ENCODE peak calls at places on chromosomes 11 and 22, in eight cellular contexts. Z, K, U, L, V, E, W and Y are unnamed samples.

GRCh38 chr11:86523738-86524602 is 148.4 kb downstream of the ME3 start:
- DNase-seq in Z (peak), U (no peak), V (no peak), W (no peak), L (peak), K (peak), E (no peak), Y (peak)

GRCh38 chr11:83194284-83195175 is 1.0 kb downstream of the ANKRD42 start:
- DNase-seq in U (no peak), Z (peak), E (no peak), L (peak), V (peak), K (peak), W (no peak), Y (peak)

GRCh38 chr11:1837171-1838076 is 1.4 kb upstream of the TNNI2 start:
- DNase-seq in V (peak), U (no peak), L (peak), W (no peak), Z (peak), K (peak), E (peak), Y (peak)

GRCh38 chr11:75433443-75433842 is 440 bp upstream of the KLHL35 start:
- DNase-seq in L (no peak), K (no peak), W (no peak), Z (no peak), E (no peak), U (no peak), V (no peak), Y (no peak)

GRCh38 chr11:109490953-109491733 is 69.2 kb downstream of the C11orf87 start:
- DNase-seq in U (no peak), E (no peak), Z (no peak), K (no peak), L (no peak), V (no peak), W (no peak), Y (no peak)

GRCh38 chr11:85827768-85828639 is 17.1 kb upstream of the SYTL2 start:
- DNase-seq in V (no peak), W (no peak), U (no peak), E (no peak), Z (no peak), L (peak), K (peak), Y (peak)

GRCh38 chr22:17264321-17265052 is 45.3 kb upstream of the ADA2 start:
- DNase-seq in L (peak), W (no peak), V (peak), U (no peak), E (no peak), Z (no peak), K (peak), Y (no peak)

GRCh38 chr11:121553806-121554205 is 101.0 kb upstream of the SORL1-AS1 start:
- DNase-seq in W (no peak), L (peak), Z (no peak), E (no peak), K (peak), V (no peak), U (no peak), Y (peak)

GRCh38 chr22:22181515-22181959 is 63.0 kb upstream of the VPREB1 start:
- DNase-seq in V (no peak), K (peak), L (no peak), Z (no peak), W (no peak), U (no peak), E (no peak), Y (no peak)

GRCh38 chr22:28983190-28983589 is 78.4 kb downstream of the C22orf31 start:
- DNase-seq in E (no peak), Z (no peak), U (no peak), L (no peak), K (no peak), V (no peak), W (no peak), Y (no peak)

GRCh38 chr11:129636926-129637325 is 178.7 kb upstream of the TMEM45B start:
- DNase-seq in K (no peak), U (no peak), Z (no peak), L (peak), E (no peak), V (no peak), W (no peak), Y (no peak)

GRCh38 chr11:61601512-61601911 is 20.6 kb upstream of the SYT7 start:
- DNase-seq in Z (no peak), W (no peak), E (no peak), L (no peak), V (no peak), K (no peak), U (no peak), Y (no peak)

GRCh38 chr11:69864930-69865661 is 45.9 kb upstream of the FGF3 start:
- DNase-seq in E (no peak), L (no peak), W (no peak), V (no peak), K (no peak), U (no peak), Z (no peak), Y (no peak)

GRCh38 chr11:63805844-63806415 is 7.3 kb upstream of the SPINDOC start:
- DNase-seq in K (no peak), Z (no peak), W (no peak), U (no peak), V (no peak), E (no peak), L (no peak), Y (peak)

GRCh38 chr11:65546217-65546958 is 11.8 kb downstream of the LTBP3 start:
- DNase-seq in Z (peak), V (peak), E (peak), L (no peak), W (peak), U (no peak), K (peak), Y (no peak)

GRCh38 chr11:30197869-30198268 is 32.9 kb upstream of the FSHB start:
- DNase-seq in K (no peak), W (no peak), V (no peak), U (no peak), E (no peak), Z (no peak), L (no peak), Y (no peak)

GRCh38 chr11:119471329-119471728 is 48.4 kb upstream of the THY1 start:
- DNase-seq in U (no peak), E (no peak), W (no peak), Z (no peak), V (no peak), L (no peak), K (no peak), Y (no peak)

GRCh38 chr22:29377979-29378378 is 10.4 kb downstream of the AP1B1 start:
- DNase-seq in U (no peak), W (no peak), Z (no peak), V (no peak), K (no peak), E (no peak), L (no peak), Y (no peak)

GRCh38 chr11:102780491-102780918 is at the start of gene MMP10:
- DNase-seq in U (no peak), W (no peak), K (peak), L (peak), Z (no peak), V (peak), E (no peak), Y (peak)

GRCh38 chr11:102807921-102808320 is 10.0 kb upstream of the MMP1 start:
- DNase-seq in Z (peak), K (peak), E (no peak), U (no peak), L (peak), V (peak), W (no peak), Y (no peak)

GRCh38 chr11:125270711-125271110 is 106.2 kb downstream of the PKNOX2 start:
- DNase-seq in W (no peak), L (peak), U (no peak), Z (no peak), K (no peak), V (no peak), E (no peak), Y (no peak)

GRCh38 chr11:82185925-82186324 is 547.7 kb downstream of the FAM181B start:
- DNase-seq in W (no peak), E (no peak), L (no peak), V (no peak), K (no peak), U (no peak), Z (no peak), Y (no peak)

GRCh38 chr11:131885371-131885770 is 515.0 kb downstream of the NTM start:
- DNase-seq in E (no peak), U (no peak), V (no peak), K (no peak), W (no peak), L (no peak), Z (no peak), Y (no peak)

GRCh38 chr11:20089796-20090653 is 70.2 kb downstream of the DBX1 start:
- DNase-seq in E (no peak), Z (no peak), L (no peak), V (no peak), K (no peak), U (no peak), W (no peak), Y (no peak)

GRCh38 chr11:7657306-7658025 is 15.8 kb downstream of the CYB5R2 start:
- DNase-seq in U (no peak), Z (no peak), W (no peak), K (peak), E (no peak), V (peak), L (peak), Y (peak)

GRCh38 chr11:61985863-61986262 is 18.4 kb upstream of the FTH1 start:
- DNase-seq in V (no peak), Z (no peak), U (no peak), L (no peak), E (no peak), K (no peak), W (no peak), Y (no peak)

GRCh38 chr22:29748248-29748893 is 18.4 kb downstream of the ZMAT5 start:
- DNase-seq in Z (no peak), U (no peak), K (peak), L (no peak), W (no peak), V (no peak), E (no peak), Y (no peak)

GRCh38 chr22:44076825-44077224 is 52.7 kb downstream of the PARVB start:
- DNase-seq in U (no peak), K (no peak), E (no peak), L (no peak), Z (no peak), V (no peak), W (no peak), Y (no peak)

GRCh38 chr22:17972385-17973181 is 51.8 kb downstream of the MICAL3 start:
- DNase-seq in Z (no peak), W (no peak), L (peak), U (no peak), E (no peak), V (peak), K (peak), Y (peak)

GRCh38 chr11:96055706-96056387 is 131.9 kb upstream of the MTMR2 start:
- DNase-seq in V (peak), E (peak), L (peak), K (peak), W (no peak), U (no peak), Z (peak), Y (peak)

GRCh38 chr22:40721266-40721665 is 42.0 kb downstream of the MCHR1 start:
- DNase-seq in Z (no peak), L (peak), U (no peak), W (no peak), V (peak), E (no peak), K (peak), Y (peak)

GRCh38 chr11:34646431-34646830 is 25.5 kb downstream of the EHF start:
- DNase-seq in V (no peak), L (no peak), Z (no peak), U (no peak), E (no peak), K (no peak), W (no peak), Y (no peak)

GRCh38 chr11:6333112-6333511 is 12.8 kb upstream of the CAVIN3 start:
- DNase-seq in W (no peak), V (no peak), U (no peak), Z (no peak), L (no peak), K (no peak), E (no peak), Y (no peak)

GRCh38 chr11:74235121-74235520 is 64.0 kb downstream of the PPME1 start:
- DNase-seq in K (no peak), V (no peak), E (no peak), W (no peak), L (no peak), U (no peak), Z (no peak), Y (no peak)

GRCh38 chr11:3955299-3955665 is 99.8 kb downstream of the STIM1 start:
- DNase-seq in K (no peak), U (no peak), W (no peak), V (no peak), Z (no peak), L (no peak), E (no peak), Y (no peak)

GRCh38 chr11:76772100-76772782 is 10.9 kb upstream of the TSKU start:
- DNase-seq in U (no peak), W (no peak), L (peak), K (no peak), V (no peak), E (no peak), Z (no peak), Y (no peak)